ENCODE peak calls at places on chromosomes 11 and 22, in seven cellular contexts. N is left ventricle myocardium inferior, Z is AG09309, J is fibroblast of the aortic adventitia, L is astrocyte of the cerebellum, W is colonic mucosa, A is A549. Y is an unnamed sample.

GRCh38 chr11:75422248-75423231 is 10.5 kb downstream of the KLHL35 start:
- DNase-seq in N (no peak), Z (no peak), J (no peak), L (no peak), W (peak), A (peak), Y (no peak)

GRCh38 chr22:28128827-28129226 is 209.8 kb upstream of the PITPNB start:
- DNase-seq in N (no peak), Z (no peak), J (no peak), L (no peak), W (no peak), A (no peak), Y (no peak)

GRCh38 chr11:12680246-12680939 is 6.2 kb downstream of the TEAD1 start:
- DNase-seq in N (peak), Z (no peak), J (peak), L (peak), W (peak), A (no peak), Y (peak)

GRCh38 chr11:100208207-100208606 is 478.9 kb upstream of the ARHGAP42 start:
- DNase-seq in N (no peak), Z (no peak), J (no peak), L (no peak), W (no peak), A (no peak), Y (no peak)

GRCh38 chr11:110317516-110317932 is 21.1 kb upstream of the RDX start:
- DNase-seq in N (no peak), Z (no peak), J (peak), L (no peak), W (no peak), A (no peak), Y (peak)

GRCh38 chr11:6927030-6927617 is 898 bp downstream of the ZNF215 start:
- DNase-seq in N (no peak), Z (no peak), J (peak), L (no peak), W (peak), A (no peak), Y (no peak)

GRCh38 chr11:57773026-57773598 is 11.5 kb downstream of the CTNND1 start:
- DNase-seq in N (no peak), Z (no peak), J (no peak), L (no peak), W (no peak), A (no peak), Y (no peak)

GRCh38 chr11:41058138-41058537 is 401.3 kb downstream of the LRRC4C start:
- DNase-seq in N (no peak), Z (no peak), J (no peak), L (no peak), W (no peak), A (no peak), Y (no peak)

GRCh38 chr11:122690801-122691649 is 35.5 kb downstream of the UBASH3B start:
- DNase-seq in N (no peak), Z (no peak), J (peak), L (no peak), W (no peak), A (no peak), Y (peak)
- H3K4me3 ChIP-seq in N (peak), Z (peak), J (peak), L (no peak), W (no peak), A (no peak), Y (no peak)

GRCh38 chr11:819129-819931 is 616 bp downstream of the PNPLA2 start:
- DNase-seq in N (peak), Z (no peak), J (peak), L (peak), W (peak), A (no peak), Y (peak)
- TF ChIP-seq CTCF in N (peak), Z (peak), J (peak), L (no peak), W (no peak), A (no peak), Y (no peak)

DNA sequence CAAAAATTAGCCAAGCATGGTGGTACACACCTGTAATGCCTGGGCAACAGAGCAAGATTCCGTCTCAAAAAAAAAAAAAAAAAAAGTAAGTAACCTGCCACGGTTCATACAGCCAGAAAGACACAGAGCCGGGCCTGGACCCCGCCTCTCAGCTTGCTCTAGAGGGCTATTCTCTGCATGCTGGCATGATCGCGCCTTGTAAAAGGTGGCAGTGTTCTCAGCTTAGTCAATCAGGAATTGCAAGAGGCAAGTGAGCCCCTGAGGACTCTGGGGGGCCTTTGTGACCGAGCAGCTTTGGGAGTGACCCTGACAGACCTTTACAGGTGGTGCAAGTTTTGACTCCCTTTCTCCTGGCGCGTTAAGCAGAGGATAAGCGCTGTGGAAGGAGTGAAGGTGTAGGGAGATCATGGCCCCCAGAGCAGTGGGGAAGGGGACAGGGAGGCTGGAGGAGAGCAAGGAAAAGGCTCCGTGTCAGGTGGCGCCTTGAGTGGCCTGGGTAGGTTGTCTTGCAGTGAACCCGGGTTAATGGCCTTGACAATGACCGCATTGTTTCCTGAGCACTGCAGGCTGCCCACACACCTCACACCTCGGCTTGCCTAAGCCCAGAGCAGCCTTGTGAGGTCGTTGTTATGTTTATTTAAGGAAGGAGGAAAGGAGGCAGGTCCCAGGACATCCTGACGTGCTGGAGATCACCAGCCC is 48.9 kb downstream of the CDPF1 start:
- DNase-seq in N (no peak), Z (no peak), J (no peak), L (no peak), W (peak), A (no peak), Y (no peak)
- H3K4me3 ChIP-seq in N (no peak), Z (no peak), J (no peak), L (no peak), W (no peak), A (no peak), Y (no peak)

GRCh38 chr11:69250503-69251393 is 43.2 kb upstream of the MYEOV start:
- DNase-seq in N (no peak), Z (no peak), J (no peak), L (no peak), W (no peak), A (no peak), Y (no peak)
- TF ChIP-seq CTCF in N (no peak), Z (no peak), J (no peak), L (no peak), W (no peak), A (no peak), Y (no peak)

DNA sequence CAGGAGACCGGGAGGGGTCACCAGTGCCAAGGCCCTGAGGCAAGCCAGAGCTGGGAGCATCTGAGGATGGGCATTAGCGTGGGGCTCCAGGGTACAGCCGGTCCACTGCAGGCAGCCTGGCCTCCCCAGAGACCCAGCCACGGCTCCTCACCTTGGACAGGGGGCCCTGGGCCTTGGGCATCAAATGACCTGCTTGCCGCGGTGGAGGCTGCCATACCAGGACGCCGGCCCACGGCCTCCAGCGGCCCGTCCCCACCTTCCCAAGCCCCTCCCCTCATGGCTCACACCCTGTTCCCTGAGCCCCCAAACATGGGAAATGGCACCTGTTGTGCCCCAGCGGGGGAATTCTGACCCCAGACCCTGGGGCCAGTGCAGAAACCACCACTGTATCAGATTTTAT is 12.7 kb upstream of the RTN4R start:
- DNase-seq in N (no peak), Z (no peak), J (no peak), L (no peak), W (no peak), A (no peak), Y (no peak)
- H3K4me3 ChIP-seq in N (no peak), Z (no peak), J (no peak), L (no peak), W (no peak), A (no peak), Y (no peak)

DNA sequence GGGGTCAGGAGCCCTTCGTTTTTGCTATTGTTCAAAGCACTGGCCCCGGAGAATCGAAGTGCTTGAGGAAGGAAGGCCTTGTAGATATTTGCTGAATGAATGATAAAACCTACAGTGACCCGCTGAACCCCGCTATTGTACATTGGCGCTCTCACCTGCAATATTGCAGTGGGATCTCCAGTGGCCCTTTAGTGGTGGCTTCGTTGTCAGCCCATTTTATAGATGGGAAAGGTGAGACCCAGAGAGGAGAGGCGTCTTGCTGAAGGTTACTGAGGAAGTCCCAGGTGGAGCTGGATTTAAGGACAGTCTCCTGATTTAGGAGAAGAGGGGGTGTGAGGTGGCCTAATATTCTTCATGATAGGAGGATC is 1.2 kb downstream of the CDC42EP2 start:
- DNase-seq in N (no peak), Z (no peak), J (no peak), L (no peak), W (no peak), A (no peak), Y (no peak)
- TF ChIP-seq CTCF in N (peak), Z (no peak), J (no peak), L (no peak), W (no peak), A (peak), Y (no peak)

DNA sequence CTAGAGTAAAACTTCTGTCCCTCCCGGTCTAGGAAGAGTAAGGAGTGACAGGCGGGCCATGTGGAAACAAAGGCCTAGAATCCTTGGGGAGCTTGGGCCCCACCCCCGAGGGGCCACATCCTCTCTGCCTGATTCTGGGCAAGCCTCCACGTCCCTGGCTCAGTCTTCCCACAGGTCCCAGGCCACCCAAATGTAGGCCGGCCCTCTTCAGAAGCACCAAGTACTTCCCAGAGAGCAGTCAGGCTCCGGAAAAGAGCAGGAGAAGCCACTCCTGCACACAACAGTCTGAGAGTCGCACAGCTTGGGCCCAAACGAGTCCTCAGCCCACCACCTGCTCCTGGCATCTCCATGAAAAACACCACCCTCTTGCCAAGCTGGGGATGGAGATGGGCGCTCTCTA is 15.5 kb downstream of the EHD1 start:
- DNase-seq in N (peak), Z (no peak), J (no peak), L (no peak), W (no peak), A (no peak), Y (no peak)
- H3K4me3 ChIP-seq in N (peak), Z (no peak), J (no peak), L (no peak), W (no peak), A (no peak), Y (no peak)